ENCODE peak calls at places on chromosomes 6 and 20, in five cellular contexts. One of them, this sample, is unnamed.

GRCh38 chr6:14887986-14888574 is 357.8 kb upstream of the JARID2 start:
- DNase-seq in lung: no peak
- DNase-seq in heart right ventricle: no peak
- DNase-seq in Panc1: no peak
- DNase-seq in fibroblast of lung: no peak
- DNase-seq in this sample: no peak

GRCh38 chr6:46501136-46502089 is 10.2 kb upstream of the RCAN2 start:
- DNase-seq in fibroblast of lung: peak; percentile 10
- DNase-seq in heart right ventricle: no peak
- DNase-seq in Panc1: no peak
- DNase-seq in lung: no peak
- DNase-seq in this sample: no peak

GRCh38 chr20:57622579-57623381 is 2.6 kb upstream of the ZBP1 start:
- DNase-seq in heart right ventricle: peak; percentile 26
- DNase-seq in Panc1: peak; percentile 25
- DNase-seq in lung: peak; percentile 62
- DNase-seq in fibroblast of lung: peak; percentile 79
- DNase-seq in this sample: peak; percentile 61

GRCh38 chr20:10919549-10920140 is 245.8 kb upstream of the JAG1 start:
- DNase-seq in lung: no peak
- DNase-seq in fibroblast of lung: peak; percentile 93
- DNase-seq in heart right ventricle: no peak
- DNase-seq in Panc1: no peak
- DNase-seq in this sample: no peak

GRCh38 chr6:166222631-166223030 is 55.0 kb upstream of the TBXT start:
- DNase-seq in fibroblast of lung: no peak
- DNase-seq in Panc1: no peak
- DNase-seq in lung: no peak
- DNase-seq in heart right ventricle: no peak
- DNase-seq in this sample: no peak

GRCh38 chr6:37061157-37061804 is 55.8 kb downstream of the FGD2 start:
- DNase-seq in fibroblast of lung: no peak
- DNase-seq in lung: no peak
- DNase-seq in Panc1: no peak
- DNase-seq in heart right ventricle: peak; percentile 31
- DNase-seq in this sample: no peak

GRCh38 chr6:161169690-161170089 is 104.2 kb downstream of the AGPAT4 start:
- DNase-seq in lung: no peak
- DNase-seq in fibroblast of lung: peak; percentile 82
- DNase-seq in Panc1: no peak
- DNase-seq in heart right ventricle: no peak
- DNase-seq in this sample: no peak

GRCh38 chr6:82013561-82014275 is 233.8 kb downstream of the IBTK start:
- DNase-seq in lung: no peak
- DNase-seq in fibroblast of lung: peak; percentile 72
- DNase-seq in heart right ventricle: peak; percentile 20
- DNase-seq in Panc1: no peak
- DNase-seq in this sample: no peak

GRCh38 chr6:49052901-49053300 is 410.2 kb downstream of the MMUT start:
- DNase-seq in lung: no peak
- DNase-seq in heart right ventricle: no peak
- DNase-seq in fibroblast of lung: peak; percentile 36
- DNase-seq in Panc1: no peak
- DNase-seq in this sample: no peak

GRCh38 chr20:3766832-3767433 is 620 bp downstream of the ADISSP start:
- DNase-seq in lung: no peak
- DNase-seq in fibroblast of lung: no peak
- DNase-seq in heart right ventricle: peak; percentile 7
- DNase-seq in Panc1: no peak
- DNase-seq in this sample: no peak

GRCh38 chr6:143549221-143549620 is 37.7 kb upstream of the FUCA2 start:
- DNase-seq in fibroblast of lung: no peak
- DNase-seq in heart right ventricle: no peak
- DNase-seq in Panc1: no peak
- DNase-seq in lung: no peak
- DNase-seq in this sample: no peak

GRCh38 chr20:1187605-1188171 is 2.9 kb upstream of the TMEM74B start:
- DNase-seq in fibroblast of lung: no peak
- DNase-seq in heart right ventricle: no peak
- DNase-seq in lung: no peak
- DNase-seq in Panc1: no peak
- DNase-seq in this sample: no peak
- H3K27me3 ChIP-seq in fibroblast of lung: peaks cover 41% of the 10 kb centered on the region
- H3K27me3 ChIP-seq in heart right ventricle: peaks cover 20% of the 10 kb centered on the region
- H3K27me3 ChIP-seq in lung: no peaks in the 10 kb centered on the region
- H3K27me3 ChIP-seq in Panc1: peaks cover 16% of the 10 kb centered on the region
- H3K27me3 ChIP-seq in this sample: no peaks in the 10 kb centered on the region

DNA sequence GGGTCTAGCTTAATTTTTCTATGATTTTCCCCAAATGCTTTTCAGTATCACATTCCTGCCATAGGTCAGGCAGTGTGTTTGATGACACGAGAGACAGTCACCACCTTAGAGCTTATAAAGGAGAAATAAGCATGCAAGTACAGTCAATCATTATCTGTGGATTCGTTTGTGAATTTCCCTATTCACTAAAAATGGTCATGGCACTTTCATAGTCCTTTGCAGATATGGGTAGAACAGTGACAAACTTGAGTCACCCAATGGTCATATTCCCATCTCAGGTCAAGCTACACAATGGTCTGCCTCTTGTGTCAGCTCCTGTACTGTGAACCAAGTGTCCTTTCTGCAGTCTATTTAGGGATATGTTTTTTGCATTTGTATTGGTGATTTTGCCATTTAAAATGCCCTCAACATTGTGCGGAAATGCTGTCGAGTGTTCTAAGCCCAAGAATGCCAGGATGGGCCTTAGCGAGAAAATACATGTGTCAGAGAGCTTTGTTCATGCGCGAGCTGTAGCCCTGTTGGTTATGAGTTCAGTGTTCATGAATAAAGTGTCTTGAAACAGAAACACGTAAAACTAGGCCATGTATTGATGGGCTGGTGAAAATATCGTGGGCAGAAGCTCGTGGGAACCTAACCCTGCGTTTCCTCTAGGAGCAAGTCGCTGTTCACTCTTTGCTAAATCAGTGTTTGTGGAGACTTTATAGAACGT is 19.8 kb downstream of the SUMO4 start:
- DNase-seq in lung: no peak
- DNase-seq in fibroblast of lung: no peak
- DNase-seq in Panc1: no peak
- DNase-seq in heart right ventricle: no peak
- DNase-seq in this sample: no peak
- H3K4me3 ChIP-seq in lung: no peak overlapping the region
- H3K4me3 ChIP-seq in fibroblast of lung: no peak overlapping the region
- H3K4me3 ChIP-seq in Panc1: no peak overlapping the region
- H3K4me3 ChIP-seq in heart right ventricle: no peak overlapping the region
- H3K4me3 ChIP-seq in this sample: no peak overlapping the region

GRCh38 chr6:34859951-34860350 is 27.9 kb downstream of the TAF11 start:
- DNase-seq in lung: no peak
- DNase-seq in Panc1: no peak
- DNase-seq in heart right ventricle: no peak
- DNase-seq in fibroblast of lung: no peak
- DNase-seq in this sample: no peak
- H3K27ac ChIP-seq in lung: no peak overlapping the region
- H3K27ac ChIP-seq in Panc1: no peak overlapping the region
- H3K27ac ChIP-seq in heart right ventricle: no peak overlapping the region
- H3K27ac ChIP-seq in fibroblast of lung: no peak overlapping the region
- H3K27ac ChIP-seq in this sample: no peak overlapping the region

DNA sequence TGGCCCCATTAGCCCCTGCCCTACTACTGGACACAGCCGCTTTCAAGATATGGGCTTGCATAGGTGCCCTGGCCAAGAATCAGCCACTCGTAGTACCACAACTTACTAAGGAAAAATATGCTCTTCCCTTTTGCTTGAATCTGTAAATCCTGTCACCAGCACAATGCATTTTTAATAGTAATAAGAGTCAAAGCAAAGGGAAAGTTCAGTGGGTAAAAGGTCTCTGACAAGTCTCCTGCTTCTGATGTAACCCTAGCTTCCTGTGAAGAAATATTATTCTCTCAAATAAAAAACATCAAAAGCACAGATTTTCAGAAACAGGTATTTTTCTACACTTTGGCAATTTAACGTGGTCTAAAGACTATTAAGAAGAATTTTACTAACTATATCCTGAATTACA is 373.8 kb downstream of the GJA1 start:
- DNase-seq in heart right ventricle: no peak
- DNase-seq in fibroblast of lung: no peak
- DNase-seq in Panc1: no peak
- DNase-seq in lung: no peak
- DNase-seq in this sample: no peak
- H3K27me3 ChIP-seq in heart right ventricle: no peaks in the 10 kb centered on the region
- H3K27me3 ChIP-seq in fibroblast of lung: no peaks in the 10 kb centered on the region
- H3K27me3 ChIP-seq in Panc1: no peaks in the 10 kb centered on the region
- H3K27me3 ChIP-seq in lung: no peaks in the 10 kb centered on the region
- H3K27me3 ChIP-seq in this sample: no peaks in the 10 kb centered on the region

GRCh38 chr6:153058291-153058690 is 55.8 kb upstream of the MTRF1L start:
- DNase-seq in heart right ventricle: no peak
- DNase-seq in lung: no peak
- DNase-seq in fibroblast of lung: peak; percentile 71
- DNase-seq in Panc1: no peak
- DNase-seq in this sample: no peak
- H3K4me3 ChIP-seq in heart right ventricle: no peak overlapping the region
- H3K4me3 ChIP-seq in lung: no peak overlapping the region
- H3K4me3 ChIP-seq in fibroblast of lung: no peak overlapping the region
- H3K4me3 ChIP-seq in Panc1: no peak overlapping the region
- H3K4me3 ChIP-seq in this sample: no peak overlapping the region

GRCh38 chr6:147633191-147633590 is 124.7 kb downstream of the SAMD5 start:
- DNase-seq in lung: no peak
- DNase-seq in heart right ventricle: no peak
- DNase-seq in fibroblast of lung: no peak
- DNase-seq in Panc1: no peak
- DNase-seq in this sample: no peak
- H3K27ac ChIP-seq in lung: no peak overlapping the region
- H3K27ac ChIP-seq in heart right ventricle: no peak overlapping the region
- H3K27ac ChIP-seq in fibroblast of lung: no peak overlapping the region
- H3K27ac ChIP-seq in Panc1: no peak overlapping the region
- H3K27ac ChIP-seq in this sample: no peak overlapping the region

GRCh38 chr20:22556565-22557056 is 27.8 kb downstream of the FOXA2 start:
- DNase-seq in lung: peak; percentile 75
- DNase-seq in fibroblast of lung: no peak
- DNase-seq in Panc1: no peak
- DNase-seq in heart right ventricle: no peak
- DNase-seq in this sample: no peak
- H3K27me3 ChIP-seq in lung: no peaks in the 10 kb centered on the region
- H3K27me3 ChIP-seq in fibroblast of lung: no peaks in the 10 kb centered on the region
- H3K27me3 ChIP-seq in Panc1: no peaks in the 10 kb centered on the region
- H3K27me3 ChIP-seq in heart right ventricle: peaks cover 90% of the 10 kb centered on the region
- H3K27me3 ChIP-seq in this sample: no peaks in the 10 kb centered on the region

This sample was measured in prostate gland.